ENCODE peak calls at places on chromosomes 11 and 22, in seven cellular contexts. X is K562, Q is stomach, R is H1, D is spleen, H is breast epithelium, P is prostate gland. K is an unnamed sample. For H3K9me3, the result is how much of the 10 kb centered on the place peaks cover.

GRCh38 chr11:86461892-86462291 is 87.2 kb downstream of the CCDC81 start:
- DNase-seq in X (no peak), Q (no peak), R (no peak), D (no peak), H (no peak), P (no peak), K (no peak)

GRCh38 chr11:72668645-72669347 is 5.4 kb downstream of the PDE2A start:
- DNase-seq in X (no peak), Q (no peak), R (no peak), D (no peak), H (no peak), P (no peak), K (no peak)

GRCh38 chr11:1655168-1656060 is 25.8 kb downstream of the KRTAP5-5 start:
- DNase-seq in X (no peak), Q (no peak), R (no peak), D (peak), H (no peak), P (no peak), K (no peak)

GRCh38 chr11:88487646-88488045 is 150.1 kb upstream of the CTSC start:
- DNase-seq in X (no peak), Q (no peak), R (no peak), D (no peak), H (no peak), P (no peak), K (no peak)

GRCh38 chr11:101738494-101738893 is 154.7 kb upstream of the TRPC6 start:
- DNase-seq in X (no peak), Q (no peak), R (no peak), D (no peak), H (no peak), P (no peak), K (no peak)

GRCh38 chr11:47669856-47670255 is 27.5 kb upstream of the MTCH2 start:
- DNase-seq in X (no peak), Q (no peak), R (no peak), D (no peak), H (no peak), P (no peak), K (no peak)

GRCh38 chr11:8826901-8827560 is 84.0 kb upstream of the AKIP1 start:
- DNase-seq in X (peak), Q (no peak), R (no peak), D (no peak), H (no peak), P (no peak), K (no peak)

GRCh38 chr11:26621147-26621546 is 49.1 kb upstream of the MUC15 start:
- DNase-seq in X (no peak), Q (no peak), R (no peak), D (no peak), H (no peak), P (no peak), K (no peak)

GRCh38 chr11:126864934-126865333 is 135.6 kb downstream of the KIRREL3 start:
- DNase-seq in X (no peak), Q (no peak), R (no peak), D (no peak), H (no peak), P (no peak), K (no peak)

GRCh38 chr22:42313804-42314581 is 43.5 kb upstream of the TCF20 start:
- DNase-seq in X (peak), Q (peak), R (peak), D (no peak), H (peak), P (peak), K (peak)

GRCh38 chr11:108293229-108293628 is 70.4 kb downstream of the ATM start:
- DNase-seq in X (no peak), Q (no peak), R (no peak), D (no peak), H (no peak), P (no peak), K (no peak)

GRCh38 chr11:8221917-8222316 is 41.8 kb downstream of the LMO1 start:
- DNase-seq in X (no peak), Q (no peak), R (no peak), D (no peak), H (no peak), P (no peak), K (no peak)

GRCh38 chr22:41992496-41992895 is 6.1 kb upstream of the WBP2NL start:
- DNase-seq in X (no peak), Q (peak), R (no peak), D (peak), H (no peak), P (no peak), K (no peak)

GRCh38 chr22:49738566-49738965 is 89.1 kb downstream of the BRD1 start:
- DNase-seq in X (no peak), Q (peak), R (no peak), D (no peak), H (no peak), P (no peak), K (no peak)

GRCh38 chr22:49736538-49736937 is 91.1 kb downstream of the BRD1 start:
- DNase-seq in X (no peak), Q (peak), R (no peak), D (no peak), H (no peak), P (no peak), K (no peak)

GRCh38 chr22:49738006-49738405 is 89.7 kb downstream of the BRD1 start:
- DNase-seq in X (no peak), Q (peak), R (no peak), D (no peak), H (no peak), P (no peak), K (no peak)

GRCh38 chr22:49735411-49736311 is 92.0 kb downstream of the BRD1 start:
- DNase-seq in X (peak), Q (peak), R (peak), D (no peak), H (no peak), P (no peak), K (no peak)

GRCh38 chr22:49737101-49737551 is 90.5 kb downstream of the BRD1 start:
- DNase-seq in X (no peak), Q (peak), R (no peak), D (no peak), H (no peak), P (no peak), K (no peak)
- TF ChIP-seq POLR2AphosphoS5 in X (no peak), Q (no peak), R (no peak), D (no peak), H (no peak), P (no peak), K (no peak)

DNA sequence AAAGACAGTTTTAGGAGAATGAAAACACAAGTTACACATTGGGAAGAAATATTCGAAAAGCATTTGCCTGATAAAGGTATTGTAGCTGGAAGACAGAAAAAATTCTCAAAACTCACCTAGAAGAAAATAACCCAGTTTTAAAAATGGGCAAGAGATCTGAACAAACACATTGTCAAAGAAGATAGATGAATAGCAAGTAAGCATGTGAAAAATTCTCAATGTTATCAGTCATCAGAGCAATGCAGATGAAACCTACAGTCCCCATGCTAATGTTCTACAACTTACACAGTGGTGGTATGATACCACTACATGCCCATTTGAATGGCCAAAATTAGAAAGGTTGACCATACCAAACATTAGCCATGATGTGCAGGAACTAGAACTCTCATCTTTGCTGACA is 29.4 kb downstream of the PPARA start:
- DNase-seq in X (no peak), Q (no peak), R (no peak), D (no peak), H (no peak), P (no peak), K (no peak)
- H3K9me3 ChIP-seq in X (under half), Q (under half), R (under half), D (under half), H (under half), P (under half), K (under half)

DNA sequence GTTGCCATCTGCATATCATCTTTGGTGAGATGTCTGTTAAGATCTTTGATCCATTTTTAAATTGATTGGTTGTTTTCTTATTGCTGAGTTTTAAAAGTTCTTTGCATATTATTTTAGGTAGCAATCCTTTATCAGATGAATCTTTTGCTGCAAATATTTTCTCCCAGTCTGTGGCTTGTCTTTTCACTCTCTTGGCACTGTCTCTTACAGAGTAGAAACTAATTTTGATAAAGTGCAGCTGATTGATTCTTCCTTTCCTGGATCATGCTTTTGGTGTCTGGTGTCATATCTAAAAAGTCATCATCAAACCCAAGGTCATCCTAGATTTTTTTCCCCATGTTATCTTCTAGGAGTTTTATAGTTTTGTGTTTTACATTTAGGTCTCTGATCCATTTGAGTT is 112.6 kb downstream of the NAT10 start:
- DNase-seq in X (no peak), Q (no peak), R (no peak), D (no peak), H (no peak), P (no peak), K (no peak)
- TF ChIP-seq POLR2AphosphoS5 in X (no peak), Q (no peak), R (no peak), D (no peak), H (no peak), P (no peak), K (no peak)

GRCh38 chr11:38718049-38718448 is 2120.0 kb upstream of the RAG2 start:
- DNase-seq in X (no peak), Q (no peak), R (no peak), D (no peak), H (no peak), P (no peak), K (no peak)

GRCh38 chr11:38723361-38723760 is 2125.3 kb upstream of the RAG2 start:
- DNase-seq in X (no peak), Q (no peak), R (no peak), D (no peak), H (no peak), P (no peak), K (no peak)

GRCh38 chr11:38718659-38719058 is 2120.6 kb upstream of the RAG2 start:
- DNase-seq in X (peak), Q (no peak), R (no peak), D (no peak), H (no peak), P (no peak), K (no peak)
- H3K9me3 ChIP-seq in X (under half), Q (under half), R (under half), D (under half), H (under half), P (under half), K (under half)

GRCh38 chr11:116792144-116792868 is 627 bp upstream of the APOA5 start:
- DNase-seq in X (no peak), Q (no peak), R (no peak), D (no peak), H (no peak), P (no peak), K (no peak)
- TF ChIP-seq POLR2AphosphoS5 in X (no peak), Q (no peak), R (no peak), D (no peak), H (no peak), P (no peak), K (no peak)

GRCh38 chr22:47277511-47277910 is 515.1 kb downstream of the TBC1D22A start:
- DNase-seq in X (no peak), Q (no peak), R (no peak), D (no peak), H (no peak), P (no peak), K (no peak)

GRCh38 chr22:47276219-47276843 is 513.9 kb downstream of the TBC1D22A start:
- DNase-seq in X (no peak), Q (no peak), R (no peak), D (peak), H (no peak), P (no peak), K (no peak)

GRCh38 chr22:47277001-47277400 is 514.6 kb downstream of the TBC1D22A start:
- DNase-seq in X (no peak), Q (no peak), R (no peak), D (no peak), H (no peak), P (no peak), K (no peak)

GRCh38 chr22:47275479-47276218 is 513.2 kb downstream of the TBC1D22A start:
- DNase-seq in X (no peak), Q (no peak), R (no peak), D (no peak), H (no peak), P (no peak), K (no peak)

DNA sequence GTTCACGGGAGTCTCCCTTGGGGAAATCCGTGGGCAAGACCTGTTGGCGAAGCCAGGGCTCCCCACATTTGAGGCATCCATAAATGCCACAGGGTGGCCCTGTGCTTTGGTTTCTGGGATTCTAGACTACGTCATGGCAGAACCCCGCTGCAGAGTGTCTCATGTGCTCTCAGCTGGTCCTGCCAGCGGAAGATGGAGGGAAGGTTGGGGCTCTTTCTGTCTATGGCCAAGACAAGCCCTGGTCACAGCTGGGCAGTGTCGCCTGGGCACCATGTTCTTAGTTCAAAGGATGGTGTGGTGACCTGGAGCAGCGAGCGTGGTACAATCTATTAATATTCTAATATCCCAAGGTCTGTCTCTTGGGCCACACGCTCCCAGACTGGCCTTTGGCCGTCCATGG is 511.7 kb downstream of the TBC1D22A start:
- DNase-seq in X (no peak), Q (no peak), R (no peak), D (no peak), H (no peak), P (no peak), K (no peak)
- H3K9me3 ChIP-seq in X (under half), Q (under half), R (half or more), D (under half), H (under half), P (under half), K (under half)

GRCh38 chr11:3057069-3057963 is at the start of gene CARS1:
- DNase-seq in X (peak), Q (peak), R (peak), D (peak), H (peak), P (peak), K (peak)
- TF ChIP-seq POLR2AphosphoS5 in X (peak), Q (peak), R (peak), D (peak), H (peak), P (peak), K (peak)

DNA sequence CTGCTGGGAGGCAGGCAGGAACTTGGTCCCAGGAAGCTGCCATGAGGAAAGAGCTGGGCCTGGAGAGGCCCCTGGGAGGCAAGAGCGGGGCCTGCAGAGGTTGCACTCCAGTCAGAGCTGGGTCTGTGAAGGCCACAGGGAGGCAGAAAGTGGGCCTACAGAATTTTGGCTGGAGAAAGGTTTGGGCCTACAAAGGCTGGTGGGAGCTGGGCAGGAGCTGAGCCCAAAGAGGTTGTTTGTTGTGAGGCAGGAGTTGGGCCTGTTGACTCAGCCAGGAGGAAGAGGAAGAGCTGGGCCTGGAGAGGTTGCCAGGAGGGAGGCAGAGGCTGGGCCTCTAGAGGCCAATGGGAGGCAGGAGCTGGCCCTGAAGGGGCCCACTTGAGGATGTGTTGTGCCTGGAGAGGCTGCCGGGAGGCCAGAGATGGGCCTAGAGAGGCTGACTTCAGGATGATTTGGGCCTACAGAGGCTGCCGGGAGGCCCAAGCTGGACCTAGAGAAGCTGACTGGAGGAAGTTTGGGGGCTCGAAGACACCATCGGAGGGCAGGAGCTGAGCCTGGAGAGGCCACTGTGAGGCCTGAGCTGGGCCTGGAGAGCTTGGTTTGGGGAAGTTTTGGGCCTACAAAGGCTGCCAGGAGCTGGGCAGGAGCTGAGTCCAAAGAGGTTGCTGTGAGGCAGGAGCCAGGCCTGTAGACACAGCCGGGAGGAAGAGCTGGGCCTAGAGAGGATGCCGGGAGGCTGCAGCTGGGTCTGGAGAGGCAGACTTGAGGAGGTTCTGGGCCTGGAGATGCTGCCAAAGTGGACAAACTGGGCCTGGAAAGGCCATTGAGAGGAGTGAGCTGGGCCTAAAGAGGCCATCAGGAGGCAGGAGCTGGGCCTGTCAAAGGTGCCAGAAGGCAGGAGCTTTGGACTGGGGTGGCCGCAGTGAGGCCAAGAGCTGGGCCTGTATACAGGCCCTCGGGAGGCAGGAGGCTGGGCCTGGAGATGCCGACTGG is 40.7 kb downstream of the OR4C45 start:
- DNase-seq in X (no peak), Q (no peak), R (no peak), D (no peak), H (no peak), P (no peak), K (no peak)
- H3K9me3 ChIP-seq in X (under half), Q (under half), R (half or more), D (under half), H (half or more), P (under half), K (under half)

K was measured in HCT116.